ENCODE peak calls at places on chromosome 11, in four cellular contexts. One of them, this sample, is unnamed.

GRCh38 chr11:18865951-18866350 is 73.3 kb downstream of the MRGPRX1 start:
- DNase-seq in T-helper 9 cell: no peak
- DNase-seq in stimulated activated CD4-positive, alpha-beta T cell treated with anti-CD3 and anti-CD28 coated beads, TNF-alpha, amount 100 ng/mL, for 1 hour: no peak
- DNase-seq in astrocyte of the cerebellum: no peak
- DNase-seq in this sample: no peak

GRCh38 chr11:80083561-80083960 is 642.7 kb upstream of the TENM4 start:
- DNase-seq in T-helper 9 cell: no peak
- DNase-seq in stimulated activated CD4-positive, alpha-beta T cell treated with anti-CD3 and anti-CD28 coated beads, TNF-alpha, amount 100 ng/mL, for 1 hour: no peak
- DNase-seq in astrocyte of the cerebellum: no peak
- DNase-seq in this sample: no peak

GRCh38 chr11:1308745-1309497 is 511 bp downstream of the TOLLIP start:
- DNase-seq in astrocyte of the cerebellum: no peak
- DNase-seq in T-helper 9 cell: peak
- DNase-seq in stimulated activated CD4-positive, alpha-beta T cell treated with anti-CD3 and anti-CD28 coated beads, TNF-alpha, amount 100 ng/mL, for 1 hour: no peak
- DNase-seq in this sample: peak

GRCh38 chr11:129280027-129280811 is 88.1 kb upstream of the ARHGAP32 start:
- DNase-seq in T-helper 9 cell: no peak
- DNase-seq in stimulated activated CD4-positive, alpha-beta T cell treated with anti-CD3 and anti-CD28 coated beads, TNF-alpha, amount 100 ng/mL, for 1 hour: peak
- DNase-seq in astrocyte of the cerebellum: no peak
- DNase-seq in this sample: no peak

GRCh38 chr11:126490261-126490660 is 134.8 kb downstream of the ST3GAL4 start:
- DNase-seq in stimulated activated CD4-positive, alpha-beta T cell treated with anti-CD3 and anti-CD28 coated beads, TNF-alpha, amount 100 ng/mL, for 1 hour: no peak
- DNase-seq in T-helper 9 cell: no peak
- DNase-seq in astrocyte of the cerebellum: no peak
- DNase-seq in this sample: no peak

GRCh38 chr11:326842-327580 is 6.4 kb upstream of the IFITM3 start:
- DNase-seq in stimulated activated CD4-positive, alpha-beta T cell treated with anti-CD3 and anti-CD28 coated beads, TNF-alpha, amount 100 ng/mL, for 1 hour: no peak
- DNase-seq in T-helper 9 cell: peak
- DNase-seq in astrocyte of the cerebellum: no peak
- DNase-seq in this sample: peak

GRCh38 chr11:68847395-68847794 is 5.7 kb upstream of the CPT1A start:
- DNase-seq in T-helper 9 cell: no peak
- DNase-seq in stimulated activated CD4-positive, alpha-beta T cell treated with anti-CD3 and anti-CD28 coated beads, TNF-alpha, amount 100 ng/mL, for 1 hour: no peak
- DNase-seq in astrocyte of the cerebellum: no peak
- DNase-seq in this sample: peak

GRCh38 chr11:77202941-77203900 is 75.2 kb downstream of the MYO7A start:
- DNase-seq in astrocyte of the cerebellum: no peak
- DNase-seq in stimulated activated CD4-positive, alpha-beta T cell treated with anti-CD3 and anti-CD28 coated beads, TNF-alpha, amount 100 ng/mL, for 1 hour: no peak
- DNase-seq in T-helper 9 cell: no peak
- DNase-seq in this sample: no peak

GRCh38 chr11:69460540-69461257 is 20.8 kb upstream of the LINC01488 start:
- DNase-seq in astrocyte of the cerebellum: peak
- DNase-seq in T-helper 9 cell: no peak
- DNase-seq in stimulated activated CD4-positive, alpha-beta T cell treated with anti-CD3 and anti-CD28 coated beads, TNF-alpha, amount 100 ng/mL, for 1 hour: no peak
- DNase-seq in this sample: peak

GRCh38 chr11:18471995-18472394 is 16.3 kb downstream of the LDHAL6A start:
- DNase-seq in astrocyte of the cerebellum: no peak
- DNase-seq in stimulated activated CD4-positive, alpha-beta T cell treated with anti-CD3 and anti-CD28 coated beads, TNF-alpha, amount 100 ng/mL, for 1 hour: no peak
- DNase-seq in T-helper 9 cell: no peak
- DNase-seq in this sample: no peak

GRCh38 chr11:69563946-69564780 is 76.8 kb upstream of the CCND1 start:
- DNase-seq in astrocyte of the cerebellum: no peak
- DNase-seq in T-helper 9 cell: no peak
- DNase-seq in stimulated activated CD4-positive, alpha-beta T cell treated with anti-CD3 and anti-CD28 coated beads, TNF-alpha, amount 100 ng/mL, for 1 hour: no peak
- DNase-seq in this sample: no peak

GRCh38 chr11:593347-593746 is 17.1 kb downstream of the PHRF1 start:
- DNase-seq in astrocyte of the cerebellum: no peak
- DNase-seq in stimulated activated CD4-positive, alpha-beta T cell treated with anti-CD3 and anti-CD28 coated beads, TNF-alpha, amount 100 ng/mL, for 1 hour: no peak
- DNase-seq in T-helper 9 cell: no peak
- DNase-seq in this sample: no peak

GRCh38 chr11:83483808-83484207 is 197.6 kb upstream of the CCDC90B start:
- DNase-seq in stimulated activated CD4-positive, alpha-beta T cell treated with anti-CD3 and anti-CD28 coated beads, TNF-alpha, amount 100 ng/mL, for 1 hour: no peak
- DNase-seq in astrocyte of the cerebellum: no peak
- DNase-seq in T-helper 9 cell: no peak
- DNase-seq in this sample: no peak

GRCh38 chr11:206002-206384 is 1.2 kb downstream of the BET1L start:
- DNase-seq in stimulated activated CD4-positive, alpha-beta T cell treated with anti-CD3 and anti-CD28 coated beads, TNF-alpha, amount 100 ng/mL, for 1 hour: no peak
- DNase-seq in astrocyte of the cerebellum: no peak
- DNase-seq in T-helper 9 cell: no peak
- DNase-seq in this sample: no peak

GRCh38 chr11:72220696-72221363 is 3.7 kb upstream of the INPPL1 start:
- DNase-seq in T-helper 9 cell: no peak
- DNase-seq in astrocyte of the cerebellum: no peak
- DNase-seq in stimulated activated CD4-positive, alpha-beta T cell treated with anti-CD3 and anti-CD28 coated beads, TNF-alpha, amount 100 ng/mL, for 1 hour: no peak
- DNase-seq in this sample: no peak

GRCh38 chr11:43316451-43316850 is 4.7 kb downstream of the API5 start:
- DNase-seq in stimulated activated CD4-positive, alpha-beta T cell treated with anti-CD3 and anti-CD28 coated beads, TNF-alpha, amount 100 ng/mL, for 1 hour: no peak
- DNase-seq in T-helper 9 cell: no peak
- DNase-seq in astrocyte of the cerebellum: peak
- DNase-seq in this sample: peak

GRCh38 chr11:65618763-65619162 is 3.2 kb downstream of the PCNX3 start:
- DNase-seq in stimulated activated CD4-positive, alpha-beta T cell treated with anti-CD3 and anti-CD28 coated beads, TNF-alpha, amount 100 ng/mL, for 1 hour: no peak
- DNase-seq in astrocyte of the cerebellum: no peak
- DNase-seq in T-helper 9 cell: no peak
- DNase-seq in this sample: no peak

GRCh38 chr11:47523491-47524199 is 29.3 kb downstream of the CELF1 start:
- DNase-seq in T-helper 9 cell: peak
- DNase-seq in stimulated activated CD4-positive, alpha-beta T cell treated with anti-CD3 and anti-CD28 coated beads, TNF-alpha, amount 100 ng/mL, for 1 hour: no peak
- DNase-seq in astrocyte of the cerebellum: peak
- DNase-seq in this sample: peak

GRCh38 chr11:108871152-108871551 is 206.3 kb downstream of the DDX10 start:
- DNase-seq in stimulated activated CD4-positive, alpha-beta T cell treated with anti-CD3 and anti-CD28 coated beads, TNF-alpha, amount 100 ng/mL, for 1 hour: no peak
- DNase-seq in astrocyte of the cerebellum: no peak
- DNase-seq in T-helper 9 cell: no peak
- DNase-seq in this sample: peak

GRCh38 chr11:12581923-12582322 is 92.3 kb upstream of the TEAD1 start:
- DNase-seq in stimulated activated CD4-positive, alpha-beta T cell treated with anti-CD3 and anti-CD28 coated beads, TNF-alpha, amount 100 ng/mL, for 1 hour: no peak
- DNase-seq in astrocyte of the cerebellum: peak
- DNase-seq in T-helper 9 cell: no peak
- DNase-seq in this sample: peak

GRCh38 chr11:119757378-119757777 is 28.4 kb upstream of the NECTIN1 start:
- DNase-seq in astrocyte of the cerebellum: no peak
- DNase-seq in stimulated activated CD4-positive, alpha-beta T cell treated with anti-CD3 and anti-CD28 coated beads, TNF-alpha, amount 100 ng/mL, for 1 hour: no peak
- DNase-seq in T-helper 9 cell: no peak
- DNase-seq in this sample: no peak

GRCh38 chr11:28529046-28529445 is 420.9 kb downstream of the METTL15 start:
- DNase-seq in T-helper 9 cell: no peak
- DNase-seq in astrocyte of the cerebellum: no peak
- DNase-seq in stimulated activated CD4-positive, alpha-beta T cell treated with anti-CD3 and anti-CD28 coated beads, TNF-alpha, amount 100 ng/mL, for 1 hour: no peak
- DNase-seq in this sample: peak

GRCh38 chr11:65553301-65554001 is 4.7 kb downstream of the LTBP3 start:
- DNase-seq in stimulated activated CD4-positive, alpha-beta T cell treated with anti-CD3 and anti-CD28 coated beads, TNF-alpha, amount 100 ng/mL, for 1 hour: no peak
- DNase-seq in T-helper 9 cell: peak
- DNase-seq in astrocyte of the cerebellum: no peak
- DNase-seq in this sample: no peak

GRCh38 chr11:93116641-93117577 is 80.9 kb downstream of the SLC36A4 start:
- DNase-seq in astrocyte of the cerebellum: no peak
- DNase-seq in stimulated activated CD4-positive, alpha-beta T cell treated with anti-CD3 and anti-CD28 coated beads, TNF-alpha, amount 100 ng/mL, for 1 hour: no peak
- DNase-seq in T-helper 9 cell: no peak
- DNase-seq in this sample: no peak

GRCh38 chr11:16883179-16883578 is 131.0 kb downstream of the PLEKHA7 start:
- DNase-seq in stimulated activated CD4-positive, alpha-beta T cell treated with anti-CD3 and anti-CD28 coated beads, TNF-alpha, amount 100 ng/mL, for 1 hour: no peak
- DNase-seq in T-helper 9 cell: no peak
- DNase-seq in astrocyte of the cerebellum: no peak
- DNase-seq in this sample: no peak

GRCh38 chr11:46876471-46876870 is 30.4 kb upstream of the CKAP5 start:
- DNase-seq in astrocyte of the cerebellum: no peak
- DNase-seq in stimulated activated CD4-positive, alpha-beta T cell treated with anti-CD3 and anti-CD28 coated beads, TNF-alpha, amount 100 ng/mL, for 1 hour: no peak
- DNase-seq in T-helper 9 cell: no peak
- DNase-seq in this sample: no peak

GRCh38 chr11:14907411-14908213 is 15.6 kb upstream of the CYP2R1 start:
- DNase-seq in astrocyte of the cerebellum: no peak
- DNase-seq in stimulated activated CD4-positive, alpha-beta T cell treated with anti-CD3 and anti-CD28 coated beads, TNF-alpha, amount 100 ng/mL, for 1 hour: peak
- DNase-seq in T-helper 9 cell: peak
- DNase-seq in this sample: peak

GRCh38 chr11:104442320-104442719 is 278.4 kb upstream of the PDGFD start:
- DNase-seq in astrocyte of the cerebellum: no peak
- DNase-seq in stimulated activated CD4-positive, alpha-beta T cell treated with anti-CD3 and anti-CD28 coated beads, TNF-alpha, amount 100 ng/mL, for 1 hour: no peak
- DNase-seq in T-helper 9 cell: no peak
- DNase-seq in this sample: no peak

GRCh38 chr11:21986361-21986760 is 206.5 kb upstream of the ANO5 start:
- DNase-seq in stimulated activated CD4-positive, alpha-beta T cell treated with anti-CD3 and anti-CD28 coated beads, TNF-alpha, amount 100 ng/mL, for 1 hour: no peak
- DNase-seq in astrocyte of the cerebellum: no peak
- DNase-seq in T-helper 9 cell: no peak
- DNase-seq in this sample: no peak

GRCh38 chr11:66443602-66444001 is 5.0 kb upstream of the MRPL11 start:
- DNase-seq in stimulated activated CD4-positive, alpha-beta T cell treated with anti-CD3 and anti-CD28 coated beads, TNF-alpha, amount 100 ng/mL, for 1 hour: no peak
- DNase-seq in T-helper 9 cell: no peak
- DNase-seq in astrocyte of the cerebellum: no peak
- DNase-seq in this sample: peak

GRCh38 chr11:27028653-27029052 is 12.0 kb upstream of the BBOX1 start:
- DNase-seq in stimulated activated CD4-positive, alpha-beta T cell treated with anti-CD3 and anti-CD28 coated beads, TNF-alpha, amount 100 ng/mL, for 1 hour: no peak
- DNase-seq in astrocyte of the cerebellum: no peak
- DNase-seq in T-helper 9 cell: no peak
- DNase-seq in this sample: peak

This sample was measured in fibroblast of villous mesenchyme.